ENCODE peak calls at places on chromosomes 16 and 17, in seven cellular contexts. M is H1, K is HCT116, T is GM12878, B is SK-N-SH, S is K562, P is HepG2. D is an unnamed sample.

GRCh38 chr16:1442697-1443096 is 1.7 kb downstream of the CCDC154 start:
- DNase-seq in S (no peak), P (no peak), M (no peak), T (no peak), B (no peak), K (no peak), D (no peak)

GRCh38 chr17:13786000-13786598 is 184.4 kb upstream of the HS3ST3A1 start:
- DNase-seq in S (no peak), M (no peak), B (no peak), K (no peak), P (no peak), T (no peak), D (no peak)

GRCh38 chr17:20174588-20175265 is 165.6 kb downstream of the SPECC1 start:
- DNase-seq in P (no peak), K (peak; percentile 18), S (peak; percentile 41), T (no peak), M (no peak), B (no peak), D (no peak)

GRCh38 chr17:50364715-50365114 is 8.3 kb downstream of the MRPL27 start:
- DNase-seq in T (no peak), B (no peak), P (no peak), M (no peak), S (no peak), K (no peak), D (no peak)

GRCh38 chr17:1431631-1432104 is 24.4 kb downstream of the CRK start:
- DNase-seq in S (no peak), B (no peak), K (no peak), T (peak; percentile 44), P (no peak), M (no peak), D (no peak)

GRCh38 chr17:78889525-78889924 is 13.5 kb downstream of the CEP295NL start:
- DNase-seq in P (no peak), K (no peak), T (peak; percentile 31), S (no peak), B (no peak), M (no peak), D (no peak)

GRCh38 chr16:3983081-3983520 is 102.6 kb upstream of the CREBBP start:
- DNase-seq in T (no peak), S (peak; percentile 82), B (peak; percentile 91), K (peak; percentile 60), M (peak; percentile 73), P (peak; percentile 25), D (peak; percentile 96)

GRCh38 chr17:27776882-27777624 is 23.3 kb downstream of the NOS2 start:
- DNase-seq in S (no peak), B (no peak), M (no peak), T (no peak), K (no peak), P (no peak), D (no peak)

DNA sequence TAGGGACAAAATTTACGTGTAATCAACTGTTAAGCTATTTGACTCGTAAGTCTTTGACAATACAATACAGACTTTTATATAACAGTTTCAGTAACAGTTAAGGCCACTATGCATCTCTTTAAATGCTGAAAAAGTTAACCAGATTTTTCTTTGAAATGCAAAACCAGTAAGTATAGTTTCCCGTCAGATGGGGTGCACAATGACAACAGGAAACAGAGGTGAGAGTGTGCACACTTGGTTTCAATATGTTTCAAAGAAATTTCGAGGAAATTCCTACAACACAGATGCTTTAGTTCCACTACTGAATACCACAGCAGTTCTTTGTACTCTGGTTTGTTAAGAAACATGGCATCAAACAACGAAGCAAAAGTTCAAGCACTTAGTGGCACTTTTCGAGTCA is 48.4 kb downstream of the RNF157 start:
- DNase-seq in M (no peak), P (no peak), S (no peak), T (peak; percentile 85), K (no peak), B (no peak), D (no peak)
- TF ChIP-seq JUND in M (no peak), P (no peak), S (no peak), T (no peak), K (no peak), B (no peak), D (no peak)

GRCh38 chr16:57530104-57530522 is 6.3 kb downstream of the CCDC102A start:
- DNase-seq in T (no peak), S (peak; percentile 56), K (no peak), P (peak; percentile 59), B (peak; percentile 30), M (no peak), D (no peak)
- TF ChIP-seq JUND in T (no peak), S (peak; percentile 72), K (no peak), P (no peak), B (no peak), M (peak; percentile 11), D (no peak)

GRCh38 chr17:34579979-34580684 is 750 bp downstream of the TMEM132E start:
- DNase-seq in T (no peak), B (peak; percentile 83), S (no peak), K (no peak), P (no peak), M (no peak), D (peak; percentile 81)
- TF ChIP-seq JUND in T (no peak), B (no peak), S (no peak), K (no peak), P (no peak), M (no peak), D (no peak)

GRCh38 chr17:8949061-8949622 is 16.4 kb downstream of the PIK3R5 start:
- DNase-seq in S (no peak), P (no peak), T (no peak), M (no peak), B (no peak), K (no peak), D (no peak)
- TF ChIP-seq JUND in S (no peak), P (no peak), T (peak; percentile 32), M (no peak), B (no peak), K (no peak), D (no peak)

DNA sequence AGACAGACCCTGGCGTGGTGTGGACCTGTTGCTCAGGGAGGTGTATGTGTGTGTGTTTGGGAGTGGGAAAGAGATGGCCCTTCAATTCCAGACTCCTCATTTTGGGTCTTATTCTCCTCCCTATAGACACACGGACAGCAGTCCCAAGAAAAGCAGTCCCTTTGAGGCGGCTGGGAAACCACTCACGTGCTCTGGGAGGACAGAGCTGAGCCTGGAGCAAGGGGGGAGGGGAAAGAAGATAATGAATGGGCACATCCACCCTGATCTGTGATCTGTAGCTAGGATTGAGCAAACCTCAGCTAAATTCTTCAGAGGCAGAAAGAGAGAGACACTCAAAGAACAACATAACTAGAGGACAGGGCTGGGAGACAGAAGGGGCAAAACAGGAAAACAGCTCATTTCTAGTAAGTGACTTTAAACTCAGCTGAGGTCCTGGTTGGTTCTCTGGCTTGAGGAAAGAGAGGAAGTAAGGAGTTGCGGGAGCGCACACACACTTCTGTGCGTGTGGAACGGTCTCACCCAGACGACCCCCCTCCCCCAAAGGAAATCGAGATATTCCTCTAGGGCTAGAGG is 784 bp downstream of the RAB5C start:
- DNase-seq in P (peak; percentile 71), T (no peak), K (no peak), S (peak; percentile 42), M (no peak), B (no peak), D (peak; percentile 42)
- TF ChIP-seq JUND in P (no peak), T (no peak), K (no peak), S (no peak), M (no peak), B (no peak), D (no peak)

GRCh38 chr16:70715113-70715711 is 29.4 kb upstream of the MTSS2 start:
- DNase-seq in M (no peak), B (peak; percentile 87), T (no peak), S (no peak), K (no peak), P (no peak), D (peak; percentile 75)
- TF ChIP-seq JUND in M (no peak), B (peak; percentile 83), T (no peak), S (no peak), K (no peak), P (no peak), D (no peak)

GRCh38 chr16:64410306-64410705 is 711.6 kb downstream of the CDH11 start:
- DNase-seq in S (no peak), P (no peak), T (no peak), K (no peak), M (no peak), B (no peak), D (no peak)

GRCh38 chr16:64409762-64410161 is 712.1 kb downstream of the CDH11 start:
- DNase-seq in M (no peak), B (no peak), K (no peak), T (no peak), S (no peak), P (no peak), D (no peak)

GRCh38 chr16:64408699-64409098 is 713.2 kb downstream of the CDH11 start:
- DNase-seq in M (no peak), T (no peak), B (no peak), P (no peak), S (no peak), K (no peak), D (no peak)

GRCh38 chr16:64403352-64403751 is 718.5 kb downstream of the CDH11 start:
- DNase-seq in M (no peak), P (no peak), T (no peak), S (no peak), K (no peak), B (no peak), D (no peak)

GRCh38 chr16:64406661-64407267 is 715.1 kb downstream of the CDH11 start:
- DNase-seq in P (no peak), M (no peak), B (no peak), T (no peak), K (no peak), S (no peak), D (no peak)
- TF ChIP-seq JUND in P (no peak), M (no peak), B (no peak), T (no peak), K (no peak), S (no peak), D (no peak)

DNA sequence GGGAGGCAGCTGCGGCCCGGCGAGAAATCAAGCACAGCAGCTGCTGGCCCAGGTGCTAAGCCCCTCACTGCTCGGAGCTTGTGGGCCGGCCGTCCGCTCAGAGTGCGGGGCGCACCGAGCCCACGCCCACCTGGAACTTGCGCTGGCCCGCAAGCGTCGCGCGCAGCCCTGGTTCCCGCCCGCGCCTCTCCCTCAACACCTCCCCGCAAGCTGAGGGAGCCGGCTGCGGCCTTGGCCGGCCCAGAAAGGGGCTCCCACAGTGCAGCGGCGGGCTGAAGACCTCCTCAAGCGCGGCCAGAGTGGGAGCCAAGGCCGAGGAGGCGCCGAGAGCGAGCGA is 92.9 kb downstream of the HAPSTR1 start:
- DNase-seq in M (no peak), P (no peak), T (no peak), K (no peak), S (no peak), B (no peak), D (no peak)
- TF ChIP-seq JUND in M (no peak), P (no peak), T (no peak), K (no peak), S (no peak), B (no peak), D (no peak)

D was measured in T47D.